ENCODE peak calls at places on chromosomes 11 and 22, in four cellular contexts. F is NCI-H446 treated with DMSO at 0.1 percent for 48 hours, C is left ventricle myocardium superior, G is foreskin fibroblast. L is an unnamed sample.

GRCh38 chr22:42428025-42428424 is 4.2 kb downstream of the NFAM1 start:
- DNase-seq in F (no peak), C (no peak), G (no peak), L (no peak)

GRCh38 chr11:1598816-1599215 is 722 bp upstream of the KRTAP5-2 start:
- DNase-seq in F (no peak), C (no peak), G (peak), L (no peak)

GRCh38 chr22:38034278-38034882 is 22.8 kb upstream of the PICK1 start:
- DNase-seq in F (no peak), C (peak), G (peak), L (no peak)

GRCh38 chr11:67027483-67027930 is 4.6 kb downstream of the SYT12 start:
- DNase-seq in F (no peak), C (no peak), G (no peak), L (no peak)

GRCh38 chr22:46379301-46379930 is 43.9 kb downstream of the TRMU start:
- DNase-seq in F (no peak), C (peak), G (no peak), L (no peak)

GRCh38 chr11:81869337-81870065 is 864.2 kb downstream of the FAM181B start:
- DNase-seq in F (no peak), C (no peak), G (no peak), L (no peak)

GRCh38 chr11:102216433-102217163 is 100.7 kb upstream of the BIRC3 start:
- DNase-seq in F (no peak), C (no peak), G (no peak), L (no peak)

GRCh38 chr22:29231971-29232959 is 26.6 kb downstream of the EMID1 start:
- DNase-seq in F (no peak), C (no peak), G (no peak), L (no peak)

GRCh38 chr11:29263971-29264682 is 752.7 kb downstream of the KCNA4 start:
- DNase-seq in F (peak), C (no peak), G (peak), L (no peak)

GRCh38 chr22:23070418-23071162 is at the start of gene GNAZ:
- DNase-seq in F (peak), C (peak), G (no peak), L (no peak)

GRCh38 chr11:66465371-66466224 is 1.1 kb upstream of the PELI3 start:
- DNase-seq in F (no peak), C (no peak), G (no peak), L (no peak)

GRCh38 chr11:1078191-1078601 is 3.5 kb downstream of the MUC2 start:
- DNase-seq in F (no peak), C (peak), G (no peak), L (no peak)

GRCh38 chr11:126474888-126475626 is 119.6 kb downstream of the ST3GAL4 start:
- DNase-seq in F (no peak), C (peak), G (no peak), L (no peak)

GRCh38 chr11:2216400-2217064 is 44.9 kb upstream of the TH start:
- DNase-seq in F (no peak), C (no peak), G (no peak), L (no peak)

GRCh38 chr11:2701230-2701629 is 1.4 kb upstream of the KCNQ1OT1 start:
- DNase-seq in F (no peak), C (no peak), G (no peak), L (no peak)

GRCh38 chr11:61949169-61950034 is 749 bp upstream of the BEST1 start:
- DNase-seq in F (peak), C (peak), G (peak), L (peak)

GRCh38 chr22:41951898-41952474 is at the start of gene SMIM45:
- DNase-seq in F (no peak), C (no peak), G (no peak), L (peak)

GRCh38 chr22:44909241-44909640 is 100.6 kb downstream of the PHF21B start:
- DNase-seq in F (no peak), C (no peak), G (no peak), L (no peak)

GRCh38 chr11:15057352-15057751 is 16.0 kb upstream of the CALCB start:
- DNase-seq in F (no peak), C (no peak), G (no peak), L (no peak)

L was measured in NCI-H1436 treated with DMSO at 0.1 percent for 48 hours.